ENCODE peak calls at places on chromosomes 5 and 9, in nine cellular contexts. One of them, this sample, is unnamed.

GRCh38 chr5:161167001-161167765 is 315.2 kb upstream of the ATP10B start:
- DNase-seq in RPMI8226: peak
- DNase-seq in iPS-NIHi11: no peak
- DNase-seq in hepatocyte: no peak
- DNase-seq in sciatic nerve: no peak
- DNase-seq in stimulated activated CD8-positive, alpha-beta memory T cell treated with anti-CD3 and anti-CD28 coated beads, Interleukin-15, amount 100 ng/mL, for 4 hours: no peak
- DNase-seq in bronchial epithelial cell: no peak
- DNase-seq in GM13977: no peak
- DNase-seq in stomach: no peak
- DNase-seq in this sample: no peak

GRCh38 chr5:146971401-146971800 is 92.8 kb upstream of the PPP2R2B start:
- DNase-seq in GM13977: no peak
- DNase-seq in iPS-NIHi11: no peak
- DNase-seq in stimulated activated CD8-positive, alpha-beta memory T cell treated with anti-CD3 and anti-CD28 coated beads, Interleukin-15, amount 100 ng/mL, for 4 hours: no peak
- DNase-seq in stomach: no peak
- DNase-seq in sciatic nerve: no peak
- DNase-seq in bronchial epithelial cell: no peak
- DNase-seq in RPMI8226: no peak
- DNase-seq in hepatocyte: no peak
- DNase-seq in this sample: no peak

GRCh38 chr5:68740204-68740910 is 353.5 kb upstream of the SLC30A5 start:
- DNase-seq in hepatocyte: no peak
- DNase-seq in stomach: no peak
- DNase-seq in RPMI8226: no peak
- DNase-seq in iPS-NIHi11: no peak
- DNase-seq in GM13977: no peak
- DNase-seq in bronchial epithelial cell: no peak
- DNase-seq in stimulated activated CD8-positive, alpha-beta memory T cell treated with anti-CD3 and anti-CD28 coated beads, Interleukin-15, amount 100 ng/mL, for 4 hours: no peak
- DNase-seq in sciatic nerve: no peak
- DNase-seq in this sample: no peak

GRCh38 chr5:82163459-82164108 is 114.6 kb downstream of the RPS23 start:
- DNase-seq in hepatocyte: no peak
- DNase-seq in iPS-NIHi11: no peak
- DNase-seq in sciatic nerve: no peak
- DNase-seq in GM13977: no peak
- DNase-seq in bronchial epithelial cell: peak
- DNase-seq in RPMI8226: no peak
- DNase-seq in stomach: no peak
- DNase-seq in stimulated activated CD8-positive, alpha-beta memory T cell treated with anti-CD3 and anti-CD28 coated beads, Interleukin-15, amount 100 ng/mL, for 4 hours: no peak
- DNase-seq in this sample: no peak

GRCh38 chr5:114317751-114318150 is 44.1 kb upstream of the KCNN2 start:
- DNase-seq in stimulated activated CD8-positive, alpha-beta memory T cell treated with anti-CD3 and anti-CD28 coated beads, Interleukin-15, amount 100 ng/mL, for 4 hours: no peak
- DNase-seq in bronchial epithelial cell: no peak
- DNase-seq in sciatic nerve: no peak
- DNase-seq in iPS-NIHi11: no peak
- DNase-seq in stomach: no peak
- DNase-seq in hepatocyte: peak
- DNase-seq in GM13977: no peak
- DNase-seq in RPMI8226: no peak
- DNase-seq in this sample: no peak

GRCh38 chr5:15499528-15500325 is at the start of gene FBXL7:
- DNase-seq in RPMI8226: peak
- DNase-seq in GM13977: peak
- DNase-seq in hepatocyte: peak
- DNase-seq in iPS-NIHi11: peak
- DNase-seq in bronchial epithelial cell: peak
- DNase-seq in stomach: peak
- DNase-seq in stimulated activated CD8-positive, alpha-beta memory T cell treated with anti-CD3 and anti-CD28 coated beads, Interleukin-15, amount 100 ng/mL, for 4 hours: no peak
- DNase-seq in sciatic nerve: peak
- DNase-seq in this sample: no peak

GRCh38 chr5:77957516-77957915 is 181.4 kb upstream of the TBCA start:
- DNase-seq in stomach: no peak
- DNase-seq in RPMI8226: no peak
- DNase-seq in hepatocyte: no peak
- DNase-seq in bronchial epithelial cell: no peak
- DNase-seq in GM13977: no peak
- DNase-seq in sciatic nerve: no peak
- DNase-seq in iPS-NIHi11: peak
- DNase-seq in stimulated activated CD8-positive, alpha-beta memory T cell treated with anti-CD3 and anti-CD28 coated beads, Interleukin-15, amount 100 ng/mL, for 4 hours: no peak
- DNase-seq in this sample: no peak

GRCh38 chr5:133944263-133945230 is 23.9 kb downstream of the C5orf15 start:
- DNase-seq in iPS-NIHi11: peak
- DNase-seq in hepatocyte: peak
- DNase-seq in RPMI8226: peak
- DNase-seq in bronchial epithelial cell: peak
- DNase-seq in GM13977: peak
- DNase-seq in stomach: peak
- DNase-seq in sciatic nerve: peak
- DNase-seq in stimulated activated CD8-positive, alpha-beta memory T cell treated with anti-CD3 and anti-CD28 coated beads, Interleukin-15, amount 100 ng/mL, for 4 hours: no peak
- DNase-seq in this sample: no peak

GRCh38 chr9:81594415-81594814 is 94.9 kb downstream of the TLE1 start:
- DNase-seq in GM13977: no peak
- DNase-seq in stimulated activated CD8-positive, alpha-beta memory T cell treated with anti-CD3 and anti-CD28 coated beads, Interleukin-15, amount 100 ng/mL, for 4 hours: no peak
- DNase-seq in iPS-NIHi11: no peak
- DNase-seq in hepatocyte: no peak
- DNase-seq in RPMI8226: no peak
- DNase-seq in bronchial epithelial cell: no peak
- DNase-seq in sciatic nerve: no peak
- DNase-seq in stomach: no peak
- DNase-seq in this sample: no peak

GRCh38 chr9:36135791-36136276 is 699 bp upstream of the GLIPR2 start:
- DNase-seq in stomach: no peak
- DNase-seq in stimulated activated CD8-positive, alpha-beta memory T cell treated with anti-CD3 and anti-CD28 coated beads, Interleukin-15, amount 100 ng/mL, for 4 hours: no peak
- DNase-seq in iPS-NIHi11: no peak
- DNase-seq in sciatic nerve: peak
- DNase-seq in GM13977: no peak
- DNase-seq in hepatocyte: no peak
- DNase-seq in bronchial epithelial cell: no peak
- DNase-seq in RPMI8226: no peak
- DNase-seq in this sample: no peak

GRCh38 chr9:129888085-129888808 is 53.0 kb downstream of the USP20 start:
- DNase-seq in GM13977: peak
- DNase-seq in stomach: peak
- DNase-seq in RPMI8226: peak
- DNase-seq in stimulated activated CD8-positive, alpha-beta memory T cell treated with anti-CD3 and anti-CD28 coated beads, Interleukin-15, amount 100 ng/mL, for 4 hours: peak
- DNase-seq in sciatic nerve: no peak
- DNase-seq in bronchial epithelial cell: no peak
- DNase-seq in hepatocyte: no peak
- DNase-seq in iPS-NIHi11: no peak
- DNase-seq in this sample: peak

GRCh38 chr9:98809311-98810105 is 2.0 kb downstream of the GALNT12 start:
- DNase-seq in hepatocyte: peak
- DNase-seq in iPS-NIHi11: no peak
- DNase-seq in sciatic nerve: no peak
- DNase-seq in GM13977: no peak
- DNase-seq in RPMI8226: no peak
- DNase-seq in stomach: no peak
- DNase-seq in stimulated activated CD8-positive, alpha-beta memory T cell treated with anti-CD3 and anti-CD28 coated beads, Interleukin-15, amount 100 ng/mL, for 4 hours: no peak
- DNase-seq in bronchial epithelial cell: no peak
- DNase-seq in this sample: no peak